ENCODE peak calls at places on chromosome X, in six cellular contexts. G, X, W, U, I and A are unnamed samples.

GRCh38 chrX:72269671-72270251 is 7.3 kb downstream of the RPS4X start:
- DNase-seq in W (no peak), U (peak), G (no peak), X (no peak), I (peak), A (no peak)

GRCh38 chrX:139882299-139882698 is 50.6 kb downstream of the ATP11C start:
- DNase-seq in I (peak), U (peak), G (no peak), W (no peak), X (no peak), A (no peak)

GRCh38 chrX:150643271-150643670 is 49.9 kb upstream of the MTMR1 start:
- DNase-seq in X (no peak), W (no peak), U (peak), G (no peak), I (no peak), A (no peak)

GRCh38 chrX:100747090-100747489 is 15.2 kb upstream of the SYTL4 start:
- DNase-seq in X (no peak), I (no peak), W (no peak), U (no peak), G (no peak), A (no peak)

GRCh38 chrX:129737921-129738320 is 858 bp upstream of the XPNPEP2 start:
- DNase-seq in X (no peak), I (peak), W (no peak), U (no peak), G (no peak), A (no peak)

GRCh38 chrX:96884027-96884426 is 319 bp downstream of the RPA4 start:
- DNase-seq in W (no peak), G (peak), I (no peak), U (no peak), X (no peak), A (no peak)

GRCh38 chrX:105328773-105329172 is 108.3 kb upstream of the TEX13A start:
- DNase-seq in W (no peak), G (no peak), U (peak), X (no peak), I (no peak), A (no peak)

GRCh38 chrX:105477351-105477750 is 256.9 kb upstream of the TEX13A start:
- DNase-seq in W (no peak), G (no peak), U (peak), I (peak), X (no peak), A (no peak)

GRCh38 chrX:125544856-125545255 is 225.2 kb downstream of the TEX13C start:
- DNase-seq in U (no peak), G (no peak), I (no peak), W (no peak), X (no peak), A (no peak)

GRCh38 chrX:150182176-150182575 is 180.9 kb upstream of the MAMLD1 start:
- DNase-seq in U (no peak), W (no peak), I (no peak), X (no peak), G (no peak), A (no peak)

GRCh38 chrX:48496660-48497059 is 12.1 kb upstream of the PORCN start:
- DNase-seq in W (no peak), G (no peak), X (no peak), I (no peak), U (no peak), A (no peak)

GRCh38 chrX:22147214-22147613 is 115.1 kb downstream of the PHEX start:
- DNase-seq in I (peak), U (no peak), G (peak), W (no peak), X (no peak), A (no peak)

GRCh38 chrX:138001219-138001618 is 435.3 kb downstream of the ZIC3 start:
- DNase-seq in U (no peak), G (no peak), W (no peak), X (no peak), I (no peak), A (no peak)

GRCh38 chrX:1442724-1443367 is 9.9 kb downstream of the ASMTL start:
- DNase-seq in U (no peak), W (no peak), I (no peak), X (no peak), G (no peak), A (no peak)

GRCh38 chrX:24242649-24243556 is 71.0 kb downstream of the SUPT20HL2 start:
- DNase-seq in X (no peak), U (peak), I (peak), G (peak), W (peak), A (peak)

GRCh38 chrX:11190745-11191510 is 79.8 kb downstream of the HCCS start:
- DNase-seq in U (no peak), I (no peak), W (no peak), X (no peak), G (no peak), A (no peak)

GRCh38 chrX:2693123-2693438 is 2.0 kb downstream of the CD99 start:
- DNase-seq in X (no peak), W (no peak), U (no peak), I (no peak), G (no peak), A (no peak)

DNA sequence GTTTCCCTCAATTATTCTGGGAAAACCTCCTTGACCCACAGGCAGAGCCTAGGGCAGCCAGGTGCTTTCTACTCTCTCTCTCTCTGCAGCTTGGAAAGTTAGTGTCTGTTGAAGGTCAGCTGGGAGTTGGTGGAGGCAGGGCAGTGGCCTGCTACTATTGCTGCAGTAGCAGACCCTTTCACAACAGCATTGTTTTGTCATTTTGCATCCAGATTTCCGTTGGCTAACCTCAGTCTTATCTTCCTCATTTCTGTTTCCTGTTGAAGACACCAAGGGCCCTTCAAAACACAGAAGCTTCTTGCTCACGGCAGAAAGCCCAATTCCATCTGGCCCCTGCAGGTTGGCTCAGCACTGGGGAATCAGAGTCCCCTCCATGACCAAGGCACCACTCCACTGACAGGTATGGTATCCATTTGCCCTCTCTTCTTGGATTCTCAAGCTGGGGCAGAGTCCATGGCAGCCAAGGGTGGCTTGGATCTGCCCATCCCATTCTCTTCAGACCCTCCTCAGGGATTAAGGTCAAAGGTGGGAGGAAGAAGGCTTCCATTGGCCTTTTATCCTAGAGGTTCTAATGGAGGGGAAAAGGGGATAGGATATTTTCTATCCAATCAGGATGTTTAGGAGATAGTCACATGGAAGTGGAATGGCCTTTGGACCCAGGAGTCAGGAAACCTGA is 24.6 kb downstream of the VSIG4 start:
- DNase-seq in G (no peak), I (no peak), X (no peak), W (no peak), U (peak), A (peak)
- TF ChIP-seq CTCF in G (no peak), I (no peak), X (no peak), W (no peak), U (no peak), A (no peak)

GRCh38 chrX:153725832-153726285 is 1.2 kb downstream of the ABCD1 start:
- DNase-seq in W (no peak), I (no peak), G (no peak), X (no peak), U (no peak), A (no peak)
- H3K4me3 ChIP-seq in W (peak), I (peak), G (no peak), X (no peak), U (no peak), A (peak)

DNA sequence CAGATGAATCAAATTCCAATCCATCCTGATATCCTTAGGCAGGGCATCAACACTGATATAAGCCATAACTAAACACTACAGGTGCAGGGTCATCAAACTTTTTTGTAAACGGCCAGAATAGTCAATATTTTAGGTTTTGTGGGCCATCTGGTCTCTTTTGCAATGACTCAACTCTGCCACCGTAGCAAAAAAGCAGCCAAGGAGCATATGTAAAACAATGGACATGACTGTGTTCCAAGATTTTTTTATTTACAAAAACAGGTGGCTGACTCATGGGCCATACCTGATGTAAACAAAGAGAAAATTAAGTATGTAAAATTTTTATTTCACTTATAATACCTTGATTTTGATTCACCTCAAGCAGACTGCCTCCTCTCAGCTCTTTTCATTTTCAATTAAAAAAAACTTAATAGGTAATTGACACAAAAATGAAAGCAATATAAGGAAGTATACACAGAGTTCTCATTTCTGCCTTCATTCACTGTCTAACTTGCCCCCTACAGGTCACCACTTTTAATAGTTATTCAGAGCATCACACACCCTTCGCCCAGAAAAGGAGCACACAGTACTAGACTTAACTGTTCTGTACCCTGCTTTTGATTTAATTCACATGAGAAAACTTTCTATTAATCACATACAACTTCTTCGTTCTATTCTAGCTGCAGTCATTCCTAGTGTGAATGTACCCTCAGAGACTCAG is 35.3 kb upstream of the GPM6B start:
- DNase-seq in X (no peak), I (no peak), U (no peak), W (no peak), G (no peak), A (no peak)
- TF ChIP-seq CTCF in X (no peak), I (no peak), U (no peak), W (no peak), G (no peak), A (no peak)

GRCh38 chrX:108732630-108733321 is 3.6 kb downstream of the IRS4 start:
- DNase-seq in U (no peak), X (peak), G (no peak), I (no peak), W (no peak), A (no peak)
- H3K4me3 ChIP-seq in U (no peak), X (peak), G (no peak), I (no peak), W (no peak), A (no peak)